ENCODE peak calls at places on chromosomes 16 and 17, in four cellular contexts. R, E, H and C are unnamed samples.

GRCh38 chr17:1013729-1014090 is 16.8 kb downstream of the TIMM22 start:
- DNase-seq in R (no peak), E (no peak), H (no peak), C (no peak)

GRCh38 chr16:22945361-22945760 is 131.4 kb downstream of the HS3ST2 start:
- DNase-seq in R (no peak), E (no peak), H (no peak), C (no peak)

GRCh38 chr17:62737513-62737912 is 70.6 kb downstream of the MARCHF10 start:
- DNase-seq in R (no peak), E (no peak), H (no peak), C (no peak)

GRCh38 chr16:66566051-66566901 is at the start of gene CMTM1:
- DNase-seq in R (no peak), E (no peak), H (no peak), C (no peak)

GRCh38 chr17:692116-692515 is 22.5 kb downstream of the VPS53 start:
- DNase-seq in R (no peak), E (no peak), H (no peak), C (no peak)

GRCh38 chr16:17258848-17259713 is 211.7 kb downstream of the XYLT1 start:
- DNase-seq in R (no peak), E (no peak), H (no peak), C (no peak)

GRCh38 chr17:35189291-35189690 is 4.9 kb downstream of the SLC35G3 start:
- DNase-seq in R (no peak), E (no peak), H (no peak), C (no peak)

GRCh38 chr17:50098583-50098982 is 3.4 kb downstream of the PDK2 start:
- DNase-seq in R (no peak), E (no peak), H (no peak), C (no peak)

GRCh38 chr16:85148959-85149358 is 36.7 kb upstream of the CIBAR2 start:
- DNase-seq in R (no peak), E (no peak), H (no peak), C (no peak)

GRCh38 chr17:80743181-80743771 is 198.6 kb downstream of the RPTOR start:
- DNase-seq in R (peak), E (no peak), H (no peak), C (no peak)

DNA sequence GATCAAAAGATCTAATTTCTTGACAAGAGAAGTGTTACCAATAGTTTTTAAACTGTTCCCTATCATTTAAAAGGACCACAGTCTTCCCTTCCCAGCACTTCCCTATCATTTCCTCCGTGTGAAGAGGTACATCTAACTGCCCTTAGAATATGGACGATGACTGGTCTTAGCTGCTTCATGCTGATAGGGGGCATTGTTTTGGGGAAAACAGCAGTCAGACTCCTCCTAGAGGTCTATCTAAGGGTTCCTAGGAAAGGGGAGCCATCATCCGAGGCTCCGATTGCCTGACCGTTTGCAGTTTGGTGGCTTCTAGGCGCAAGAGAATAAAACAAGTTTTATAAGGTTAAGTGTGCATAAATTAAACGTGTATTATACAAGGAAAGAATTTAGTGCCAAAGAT is 7.1 kb downstream of the FZD2 start:
- DNase-seq in R (no peak), E (no peak), H (no peak), C (no peak)
- TF ChIP-seq CTCF in R (no peak), E (no peak), H (no peak), C (no peak)

GRCh38 chr17:59456428-59456827 is 109.0 kb upstream of the DHX40 start:
- DNase-seq in R (no peak), E (no peak), H (no peak), C (no peak)

GRCh38 chr17:59454633-59455105 is 110.7 kb upstream of the DHX40 start:
- DNase-seq in R (no peak), E (no peak), H (no peak), C (no peak)

GRCh38 chr17:59456923-59457615 is 108.3 kb upstream of the DHX40 start:
- DNase-seq in R (no peak), E (no peak), H (no peak), C (no peak)

DNA sequence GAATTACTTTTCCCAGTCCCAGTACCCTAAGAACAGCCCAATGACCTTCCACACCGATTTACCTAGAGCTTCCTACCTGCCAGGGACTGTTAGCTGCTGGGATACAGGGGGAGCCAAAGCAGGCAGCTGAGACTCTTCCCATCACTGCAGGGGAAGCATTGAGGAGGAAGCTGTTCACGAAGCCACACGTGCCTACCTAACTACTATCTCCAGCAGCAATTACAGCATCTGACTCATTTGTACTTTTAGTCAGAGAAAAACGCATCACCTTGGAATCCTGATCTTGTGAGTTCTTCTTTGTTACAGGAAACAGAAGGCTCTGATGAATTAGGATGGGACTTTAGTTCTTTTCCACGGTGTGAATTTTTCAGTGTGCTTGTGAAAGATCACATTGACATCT is 113.7 kb upstream of the DHX40 start:
- DNase-seq in R (no peak), E (no peak), H (no peak), C (no peak)
- TF ChIP-seq CTCF in R (no peak), E (no peak), H (no peak), C (no peak)

DNA sequence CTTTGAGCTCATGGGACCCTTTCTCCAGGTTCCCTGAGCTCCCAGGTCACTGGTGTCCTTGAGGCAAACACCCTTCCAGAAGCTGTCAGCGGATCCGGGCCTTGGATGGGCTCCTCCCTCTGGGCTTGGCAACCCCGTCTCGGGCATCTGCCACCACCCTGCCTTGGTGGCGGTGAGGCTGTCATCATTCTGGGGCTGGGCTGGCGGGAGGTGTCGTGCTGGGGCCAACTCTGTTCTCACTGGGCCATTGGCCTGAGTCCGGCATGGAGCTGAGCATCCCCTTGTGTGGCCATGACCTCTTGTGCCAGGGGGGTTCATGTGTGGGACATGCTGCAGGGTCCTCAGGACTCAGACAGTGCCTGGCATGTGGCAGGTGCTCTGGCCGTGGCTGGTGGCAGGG is 197.6 kb downstream of the LAT start:
- DNase-seq in R (no peak), E (no peak), H (no peak), C (no peak)
- TF ChIP-seq CTCF in R (no peak), E (no peak), H (no peak), C (no peak)

GRCh38 chr17:48722201-48722907 is at the start of gene PRAC1:
- DNase-seq in R (no peak), E (no peak), H (no peak), C (no peak)
- TF ChIP-seq CTCF in R (no peak), E (no peak), H (no peak), C (no peak)

GRCh38 chr16:31897283-31897682 is 23.7 kb downstream of the ZNF267 start:
- DNase-seq in R (no peak), E (no peak), H (no peak), C (no peak)
- TF ChIP-seq CTCF in R (no peak), E (no peak), H (no peak), C (no peak)

DNA sequence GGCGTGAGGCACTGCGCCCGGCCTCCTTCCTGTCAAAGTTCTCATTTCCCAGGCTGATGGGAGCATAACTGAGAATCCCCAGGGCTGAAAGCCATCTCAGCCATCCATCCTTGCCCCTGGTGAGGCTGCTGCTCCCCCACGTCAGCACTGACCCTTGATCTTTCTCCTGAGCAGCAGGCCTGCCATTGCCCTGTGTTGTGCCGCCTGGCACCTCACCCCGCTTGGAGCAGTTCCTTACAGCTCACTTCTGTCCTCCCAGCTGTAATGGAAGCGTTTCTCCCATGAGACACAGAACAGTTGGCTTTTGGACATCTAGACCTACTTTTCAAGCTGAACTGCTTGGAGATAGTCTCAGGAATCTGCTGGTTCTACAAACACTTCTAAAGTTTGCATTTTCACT is 51.5 kb downstream of the OR1D5 start:
- DNase-seq in R (no peak), E (no peak), H (no peak), C (no peak)
- TF ChIP-seq CTCF in R (no peak), E (no peak), H (no peak), C (no peak)